ENCODE peak calls at places on chromosomes 11 and 22, in ten cellular contexts. One of them, this sample, is unnamed. For H3K4me1, the result is how much of the 10 kb centered on the place peaks cover.

GRCh38 chr11:129724866-129725265 is 90.8 kb upstream of the TMEM45B start:
- DNase-seq in upper lobe of left lung: no peak
- DNase-seq in breast epithelium: no peak
- DNase-seq in GM12878: no peak
- DNase-seq in A549: no peak
- DNase-seq in H1: no peak
- DNase-seq in IMR-90: no peak
- DNase-seq in body of pancreas: no peak
- DNase-seq in ovary: no peak
- DNase-seq in gastrocnemius medialis: no peak
- DNase-seq in this sample: no peak

GRCh38 chr11:95692526-95693270 is 96.9 kb downstream of the FAM76B start:
- DNase-seq in breast epithelium: no peak
- DNase-seq in body of pancreas: no peak
- DNase-seq in upper lobe of left lung: no peak
- DNase-seq in IMR-90: peak
- DNase-seq in gastrocnemius medialis: no peak
- DNase-seq in ovary: no peak
- DNase-seq in H1: no peak
- DNase-seq in GM12878: no peak
- DNase-seq in A549: no peak
- DNase-seq in this sample: no peak

GRCh38 chr11:115848614-115849013 is 344.4 kb upstream of the CADM1 start:
- DNase-seq in IMR-90: no peak
- DNase-seq in body of pancreas: no peak
- DNase-seq in breast epithelium: no peak
- DNase-seq in upper lobe of left lung: no peak
- DNase-seq in H1: no peak
- DNase-seq in gastrocnemius medialis: no peak
- DNase-seq in A549: no peak
- DNase-seq in GM12878: no peak
- DNase-seq in ovary: no peak
- DNase-seq in this sample: no peak

GRCh38 chr22:20885557-20886323 is 26.9 kb downstream of the SNAP29 start:
- DNase-seq in body of pancreas: peak
- DNase-seq in IMR-90: peak
- DNase-seq in H1: peak
- DNase-seq in upper lobe of left lung: peak
- DNase-seq in ovary: peak
- DNase-seq in gastrocnemius medialis: peak
- DNase-seq in A549: peak
- DNase-seq in breast epithelium: peak
- DNase-seq in GM12878: no peak
- DNase-seq in this sample: peak

GRCh38 chr11:134994431-134994830 is 582.4 kb upstream of the B3GAT1 start:
- DNase-seq in gastrocnemius medialis: no peak
- DNase-seq in upper lobe of left lung: no peak
- DNase-seq in breast epithelium: no peak
- DNase-seq in ovary: no peak
- DNase-seq in IMR-90: no peak
- DNase-seq in A549: no peak
- DNase-seq in body of pancreas: no peak
- DNase-seq in GM12878: no peak
- DNase-seq in H1: no peak
- DNase-seq in this sample: no peak

GRCh38 chr11:29125621-29126020 is 891.2 kb downstream of the KCNA4 start:
- DNase-seq in upper lobe of left lung: no peak
- DNase-seq in ovary: no peak
- DNase-seq in GM12878: no peak
- DNase-seq in IMR-90: no peak
- DNase-seq in gastrocnemius medialis: no peak
- DNase-seq in H1: no peak
- DNase-seq in A549: no peak
- DNase-seq in breast epithelium: no peak
- DNase-seq in body of pancreas: no peak
- DNase-seq in this sample: no peak

GRCh38 chr22:24010018-24010391 is 1.1 kb upstream of the CABIN1 start:
- DNase-seq in gastrocnemius medialis: no peak
- DNase-seq in body of pancreas: no peak
- DNase-seq in upper lobe of left lung: no peak
- DNase-seq in IMR-90: no peak
- DNase-seq in breast epithelium: no peak
- DNase-seq in A549: no peak
- DNase-seq in GM12878: no peak
- DNase-seq in ovary: no peak
- DNase-seq in H1: no peak
- DNase-seq in this sample: no peak

GRCh38 chr22:27105142-27106025 is 448.0 kb downstream of the MIAT start:
- DNase-seq in ovary: peak
- DNase-seq in H1: no peak
- DNase-seq in breast epithelium: no peak
- DNase-seq in GM12878: no peak
- DNase-seq in A549: no peak
- DNase-seq in body of pancreas: peak
- DNase-seq in gastrocnemius medialis: peak
- DNase-seq in IMR-90: peak
- DNase-seq in upper lobe of left lung: no peak
- DNase-seq in this sample: peak

DNA sequence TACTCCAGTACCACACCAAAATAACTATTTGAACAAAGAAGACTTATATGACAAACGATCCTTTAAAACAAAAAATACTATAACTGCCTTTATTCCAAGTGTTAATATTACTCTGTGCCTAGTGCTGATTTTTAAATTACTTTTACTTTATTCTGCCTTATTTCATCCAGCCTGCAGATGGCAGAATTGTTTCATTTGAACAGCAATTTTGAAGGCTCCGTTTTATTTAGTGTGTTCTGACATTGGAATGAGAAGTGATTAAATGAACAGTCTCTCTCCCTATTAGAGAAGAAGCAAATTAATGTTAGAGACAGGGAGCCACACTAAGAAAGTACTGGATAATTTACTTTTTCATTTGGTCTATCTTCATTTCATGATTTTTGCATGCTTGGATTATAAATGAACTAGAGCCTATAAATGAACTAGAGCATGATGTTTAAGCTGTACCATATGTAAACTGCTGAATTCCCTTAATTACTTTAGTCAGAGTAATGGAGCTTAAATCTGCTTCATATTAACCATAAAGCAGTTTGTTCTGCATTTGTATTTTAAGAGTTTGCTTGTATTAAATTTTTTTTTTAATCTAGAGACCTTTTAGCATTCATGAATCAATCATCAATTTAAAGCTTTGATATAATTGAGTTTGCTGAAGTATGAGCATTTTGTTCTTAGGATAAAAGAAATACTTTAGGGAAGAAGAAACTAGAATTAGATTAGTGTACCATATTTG is 9.8 kb downstream of the PDHX start:
- DNase-seq in gastrocnemius medialis: no peak
- DNase-seq in breast epithelium: no peak
- DNase-seq in upper lobe of left lung: no peak
- DNase-seq in IMR-90: peak
- DNase-seq in H1: no peak
- DNase-seq in body of pancreas: peak
- DNase-seq in ovary: no peak
- DNase-seq in A549: peak
- DNase-seq in GM12878: no peak
- DNase-seq in this sample: peak
- H3K27ac ChIP-seq in gastrocnemius medialis: no peak
- H3K27ac ChIP-seq in breast epithelium: no peak
- H3K27ac ChIP-seq in upper lobe of left lung: no peak
- H3K27ac ChIP-seq in IMR-90: peak
- H3K27ac ChIP-seq in H1: no peak
- H3K27ac ChIP-seq in body of pancreas: peak
- H3K27ac ChIP-seq in ovary: no peak
- H3K27ac ChIP-seq in A549: no peak
- H3K27ac ChIP-seq in GM12878: no peak
- H3K27ac ChIP-seq in this sample: no peak

DNA sequence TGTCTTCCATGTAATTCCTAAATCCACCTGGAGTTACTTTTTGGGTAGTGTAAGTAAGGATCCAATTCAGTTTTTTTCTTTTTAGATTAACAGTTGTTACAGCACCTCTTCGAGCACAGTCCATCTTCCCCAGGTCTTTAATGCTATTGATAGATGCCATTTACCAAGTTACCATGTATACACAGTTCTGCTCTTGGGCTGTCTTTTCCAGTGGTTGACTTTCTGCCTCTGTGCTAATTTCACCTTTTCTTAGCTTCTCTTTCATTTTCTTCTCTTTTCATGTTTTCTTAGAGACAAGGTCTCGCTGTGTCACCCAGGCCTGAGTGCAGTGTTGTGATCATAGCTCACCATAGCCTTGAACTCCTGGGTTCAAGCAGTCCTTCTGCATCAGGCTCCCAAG is 12.0 kb downstream of the ATXN10 start:
- DNase-seq in breast epithelium: no peak
- DNase-seq in A549: no peak
- DNase-seq in upper lobe of left lung: no peak
- DNase-seq in ovary: no peak
- DNase-seq in GM12878: no peak
- DNase-seq in IMR-90: no peak
- DNase-seq in body of pancreas: no peak
- DNase-seq in gastrocnemius medialis: no peak
- DNase-seq in H1: no peak
- DNase-seq in this sample: no peak
- H3K4me1 ChIP-seq in breast epithelium: under half
- H3K4me1 ChIP-seq in A549: half or more
- H3K4me1 ChIP-seq in upper lobe of left lung: under half
- H3K4me1 ChIP-seq in ovary: under half
- H3K4me1 ChIP-seq in GM12878: under half
- H3K4me1 ChIP-seq in IMR-90: under half
- H3K4me1 ChIP-seq in body of pancreas: under half
- H3K4me1 ChIP-seq in gastrocnemius medialis: under half
- H3K4me1 ChIP-seq in H1: under half
- H3K4me1 ChIP-seq in this sample: under half

GRCh38 chr11:108223449-108224149 is 732 bp downstream of the ATM start:
- DNase-seq in breast epithelium: no peak
- DNase-seq in H1: no peak
- DNase-seq in body of pancreas: no peak
- DNase-seq in GM12878: no peak
- DNase-seq in IMR-90: peak
- DNase-seq in ovary: no peak
- DNase-seq in A549: no peak
- DNase-seq in upper lobe of left lung: no peak
- DNase-seq in gastrocnemius medialis: no peak
- DNase-seq in this sample: no peak

GRCh38 chr11:108222686-108223448 is at the start of gene ATM:
- DNase-seq in H1: peak
- DNase-seq in gastrocnemius medialis: peak
- DNase-seq in breast epithelium: peak
- DNase-seq in A549: peak
- DNase-seq in upper lobe of left lung: peak
- DNase-seq in ovary: peak
- DNase-seq in GM12878: peak
- DNase-seq in IMR-90: peak
- DNase-seq in body of pancreas: peak
- DNase-seq in this sample: peak

GRCh38 chr11:108220721-108221346 is 1.6 kb downstream of the NPAT start:
- DNase-seq in H1: no peak
- DNase-seq in body of pancreas: no peak
- DNase-seq in A549: no peak
- DNase-seq in upper lobe of left lung: no peak
- DNase-seq in gastrocnemius medialis: no peak
- DNase-seq in GM12878: no peak
- DNase-seq in ovary: no peak
- DNase-seq in IMR-90: no peak
- DNase-seq in breast epithelium: no peak
- DNase-seq in this sample: no peak

GRCh38 chr11:108221401-108221800 is 1.0 kb downstream of the NPAT start:
- DNase-seq in GM12878: no peak
- DNase-seq in H1: no peak
- DNase-seq in ovary: no peak
- DNase-seq in breast epithelium: no peak
- DNase-seq in IMR-90: peak
- DNase-seq in body of pancreas: no peak
- DNase-seq in gastrocnemius medialis: no peak
- DNase-seq in A549: no peak
- DNase-seq in upper lobe of left lung: no peak
- DNase-seq in this sample: no peak

DNA sequence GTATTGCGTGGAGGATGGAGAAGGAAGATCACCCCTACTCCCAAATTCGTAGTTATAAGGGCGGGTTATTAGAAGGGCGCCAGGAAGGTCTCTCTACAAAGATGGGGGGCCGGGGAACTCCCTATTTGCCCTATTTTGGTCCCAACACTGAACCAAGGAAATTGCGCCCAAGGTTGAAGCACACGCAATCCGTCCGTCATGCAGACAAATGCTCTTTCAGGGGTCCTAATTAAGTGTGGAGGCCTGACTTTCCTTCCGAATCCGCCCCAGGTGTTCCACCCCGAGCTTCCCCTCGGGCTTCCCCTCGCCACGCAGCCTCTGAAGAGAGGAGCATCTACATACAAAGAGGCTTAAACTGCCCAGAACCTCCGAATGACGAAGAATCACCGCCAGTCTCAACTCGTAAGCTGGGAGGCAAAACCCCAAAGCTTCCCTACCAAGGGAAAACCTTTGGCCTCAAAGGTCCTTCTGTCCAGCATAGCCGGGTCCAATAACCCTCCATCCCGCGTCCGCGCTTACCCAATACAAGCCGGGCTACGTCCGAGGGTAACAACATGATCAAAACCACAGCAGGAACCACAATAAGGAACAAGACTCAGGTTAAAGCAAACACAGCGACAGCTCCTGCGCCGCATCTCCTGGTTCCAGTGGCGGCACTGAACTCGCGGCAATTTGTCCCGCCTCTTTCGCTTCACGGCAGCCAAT is at the start of gene NPAT:
- DNase-seq in gastrocnemius medialis: no peak
- DNase-seq in GM12878: no peak
- DNase-seq in A549: no peak
- DNase-seq in body of pancreas: no peak
- DNase-seq in H1: no peak
- DNase-seq in ovary: no peak
- DNase-seq in breast epithelium: no peak
- DNase-seq in IMR-90: no peak
- DNase-seq in upper lobe of left lung: no peak
- DNase-seq in this sample: no peak
- TF ChIP-seq POLR2A in gastrocnemius medialis: peak
- TF ChIP-seq POLR2A in GM12878: peak
- TF ChIP-seq POLR2A in A549: peak
- TF ChIP-seq POLR2A in body of pancreas: peak
- TF ChIP-seq POLR2A in H1: peak
- TF ChIP-seq POLR2A in ovary: peak
- TF ChIP-seq POLR2A in breast epithelium: peak
- TF ChIP-seq POLR2A in IMR-90: peak
- TF ChIP-seq POLR2A in upper lobe of left lung: peak
- TF ChIP-seq POLR2A in this sample: peak

DNA sequence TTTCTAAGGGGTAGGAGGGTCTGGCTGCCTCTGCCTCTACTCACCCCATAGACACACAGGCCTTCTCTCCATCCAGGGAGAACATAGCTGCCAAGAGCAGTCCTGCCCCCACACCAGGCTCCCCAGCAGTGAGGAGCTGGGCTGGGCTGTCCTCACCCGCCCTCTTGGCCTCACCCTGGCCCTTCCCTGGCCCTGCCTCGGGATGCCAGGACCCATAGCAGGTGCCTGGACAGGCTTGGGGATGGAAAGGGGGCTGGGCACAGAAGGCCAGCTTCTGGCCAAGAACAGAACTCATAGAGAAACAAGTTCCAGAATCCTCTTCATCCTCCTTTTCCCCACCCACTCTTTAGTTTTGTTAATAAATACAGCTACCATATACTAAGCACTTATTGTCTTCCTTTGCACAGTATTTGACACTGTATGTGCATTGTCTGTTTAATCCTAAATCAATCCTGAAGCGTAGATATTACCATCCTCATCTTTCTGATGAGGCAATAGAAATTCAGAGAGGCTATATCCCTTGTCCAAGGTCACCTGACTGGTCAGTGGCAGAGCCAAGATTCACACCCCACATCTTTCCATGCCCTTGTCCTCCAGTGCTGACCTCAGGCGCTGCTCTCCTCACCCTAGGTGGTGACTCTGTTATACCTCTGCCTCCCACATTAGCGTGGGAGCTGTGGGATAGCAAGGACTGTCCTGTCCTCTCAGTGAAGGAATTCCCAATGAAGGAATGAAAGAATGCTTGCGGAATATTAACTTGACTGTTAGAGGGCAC is 22.0 kb upstream of the MYOD1 start:
- DNase-seq in GM12878: no peak
- DNase-seq in A549: no peak
- DNase-seq in IMR-90: no peak
- DNase-seq in gastrocnemius medialis: peak
- DNase-seq in body of pancreas: no peak
- DNase-seq in ovary: no peak
- DNase-seq in H1: no peak
- DNase-seq in breast epithelium: no peak
- DNase-seq in upper lobe of left lung: no peak
- DNase-seq in this sample: no peak
- H3K27ac ChIP-seq in GM12878: no peak
- H3K27ac ChIP-seq in A549: no peak
- H3K27ac ChIP-seq in IMR-90: no peak
- H3K27ac ChIP-seq in gastrocnemius medialis: peak
- H3K27ac ChIP-seq in body of pancreas: no peak
- H3K27ac ChIP-seq in ovary: no peak
- H3K27ac ChIP-seq in H1: no peak
- H3K27ac ChIP-seq in breast epithelium: no peak
- H3K27ac ChIP-seq in upper lobe of left lung: no peak
- H3K27ac ChIP-seq in this sample: no peak